ENCODE peak calls at places on chromosomes 6 and 20, in seven cellular contexts. One of them, this sample, is unnamed. For H3K36me3 and H3K4me1, the result is how much of the 10 kb centered on the place peaks cover.

GRCh38 chr20:63071541-63072181 is 64.9 kb upstream of the BHLHE23 start:
- DNase-seq in OCI-LY7: no peak
- DNase-seq in left lung: peak
- DNase-seq in heart left ventricle: peak
- DNase-seq in uterus: no peak
- DNase-seq in mucosa of descending colon: no peak
- DNase-seq in Peyer's patch: peak
- DNase-seq in this sample: no peak

GRCh38 chr20:47459344-47460073 is 42.2 kb upstream of the NCOA3 start:
- DNase-seq in OCI-LY7: no peak
- DNase-seq in left lung: no peak
- DNase-seq in heart left ventricle: no peak
- DNase-seq in uterus: no peak
- DNase-seq in mucosa of descending colon: no peak
- DNase-seq in Peyer's patch: no peak
- DNase-seq in this sample: no peak

GRCh38 chr20:48411265-48411664 is 416.5 kb downstream of the PREX1 start:
- DNase-seq in OCI-LY7: no peak
- DNase-seq in left lung: no peak
- DNase-seq in heart left ventricle: no peak
- DNase-seq in uterus: peak
- DNase-seq in mucosa of descending colon: no peak
- DNase-seq in Peyer's patch: no peak
- DNase-seq in this sample: no peak

GRCh38 chr6:7640607-7641577 is 50.9 kb downstream of the SNRNP48 start:
- DNase-seq in OCI-LY7: no peak
- DNase-seq in left lung: no peak
- DNase-seq in heart left ventricle: no peak
- DNase-seq in uterus: no peak
- DNase-seq in mucosa of descending colon: no peak
- DNase-seq in Peyer's patch: no peak
- DNase-seq in this sample: no peak

GRCh38 chr6:156655267-156655918 is 121.8 kb upstream of the ARID1B start:
- DNase-seq in OCI-LY7: no peak
- DNase-seq in left lung: no peak
- DNase-seq in heart left ventricle: no peak
- DNase-seq in uterus: no peak
- DNase-seq in mucosa of descending colon: no peak
- DNase-seq in Peyer's patch: no peak
- DNase-seq in this sample: no peak

GRCh38 chr6:70884074-70884983 is 72.5 kb downstream of the B3GAT2 start:
- DNase-seq in OCI-LY7: peak
- DNase-seq in left lung: peak
- DNase-seq in heart left ventricle: peak
- DNase-seq in uterus: peak
- DNase-seq in mucosa of descending colon: peak
- DNase-seq in Peyer's patch: peak
- DNase-seq in this sample: peak

GRCh38 chr20:58670097-58670496 is 19.0 kb downstream of the STX16 start:
- DNase-seq in OCI-LY7: no peak
- DNase-seq in left lung: no peak
- DNase-seq in heart left ventricle: no peak
- DNase-seq in uterus: no peak
- DNase-seq in mucosa of descending colon: no peak
- DNase-seq in Peyer's patch: no peak
- DNase-seq in this sample: no peak

GRCh38 chr6:156589281-156589680 is 187.9 kb upstream of the ARID1B start:
- DNase-seq in OCI-LY7: no peak
- DNase-seq in left lung: no peak
- DNase-seq in heart left ventricle: no peak
- DNase-seq in uterus: no peak
- DNase-seq in mucosa of descending colon: no peak
- DNase-seq in Peyer's patch: no peak
- DNase-seq in this sample: no peak

GRCh38 chr6:129733290-129733689 is 23.3 kb upstream of the ARHGAP18 start:
- DNase-seq in OCI-LY7: peak
- DNase-seq in left lung: no peak
- DNase-seq in heart left ventricle: no peak
- DNase-seq in uterus: no peak
- DNase-seq in mucosa of descending colon: no peak
- DNase-seq in Peyer's patch: no peak
- DNase-seq in this sample: no peak

GRCh38 chr6:122372647-122373046 is 26.8 kb upstream of the HSF2 start:
- DNase-seq in OCI-LY7: no peak
- DNase-seq in left lung: no peak
- DNase-seq in heart left ventricle: no peak
- DNase-seq in uterus: no peak
- DNase-seq in mucosa of descending colon: no peak
- DNase-seq in Peyer's patch: no peak
- DNase-seq in this sample: no peak

GRCh38 chr6:168951224-168951616 is 302.4 kb downstream of the THBS2 start:
- DNase-seq in OCI-LY7: no peak
- DNase-seq in left lung: no peak
- DNase-seq in heart left ventricle: no peak
- DNase-seq in uterus: no peak
- DNase-seq in mucosa of descending colon: no peak
- DNase-seq in Peyer's patch: no peak
- DNase-seq in this sample: no peak

GRCh38 chr6:96923871-96924493 is 546 bp upstream of the KLHL32 start:
- DNase-seq in OCI-LY7: no peak
- DNase-seq in left lung: no peak
- DNase-seq in heart left ventricle: no peak
- DNase-seq in uterus: no peak
- DNase-seq in mucosa of descending colon: no peak
- DNase-seq in Peyer's patch: no peak
- DNase-seq in this sample: no peak

GRCh38 chr6:7540595-7540994 is 876 bp upstream of the DSP start:
- DNase-seq in OCI-LY7: no peak
- DNase-seq in left lung: no peak
- DNase-seq in heart left ventricle: peak
- DNase-seq in uterus: no peak
- DNase-seq in mucosa of descending colon: peak
- DNase-seq in Peyer's patch: no peak
- DNase-seq in this sample: no peak

GRCh38 chr20:25280051-25280573 is 32.2 kb downstream of the PYGB start:
- DNase-seq in OCI-LY7: peak
- DNase-seq in left lung: peak
- DNase-seq in heart left ventricle: peak
- DNase-seq in uterus: peak
- DNase-seq in mucosa of descending colon: peak
- DNase-seq in Peyer's patch: peak
- DNase-seq in this sample: peak

DNA sequence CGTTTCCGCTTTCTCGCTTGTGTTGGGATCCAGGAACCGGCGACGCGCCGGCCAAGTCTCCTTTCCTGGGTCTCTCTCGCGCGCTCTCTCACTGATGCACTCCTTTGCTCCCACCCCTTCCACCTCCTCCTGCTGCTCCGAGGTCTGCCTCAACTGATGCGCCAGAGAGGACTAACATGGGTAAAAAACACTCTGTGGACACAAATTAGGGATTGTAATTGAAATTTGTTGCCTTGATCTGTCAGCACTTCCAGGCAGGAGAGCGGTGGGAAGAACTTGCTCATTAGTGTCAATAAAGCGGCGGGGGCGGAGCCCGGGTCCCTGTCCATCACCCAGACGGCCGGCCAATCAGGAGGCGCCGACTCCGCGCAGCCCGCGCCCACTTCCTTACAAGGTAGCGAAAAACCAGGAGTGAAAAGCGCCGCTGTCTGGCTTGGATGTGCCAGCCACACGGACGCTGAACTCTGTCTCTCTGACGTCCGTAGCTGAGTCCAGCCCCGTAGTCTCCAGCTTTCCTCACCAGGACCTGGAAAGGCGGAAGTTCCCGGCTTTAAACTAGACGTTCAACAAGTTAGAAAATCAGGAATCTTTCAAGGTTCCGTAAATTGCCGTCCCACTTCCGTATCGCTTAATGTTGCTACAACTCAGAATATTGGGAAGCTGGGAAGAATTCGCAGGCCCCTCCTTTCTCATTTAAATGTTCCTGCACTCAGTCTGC is at the start of gene TBX18:
- DNase-seq in OCI-LY7: no peak
- DNase-seq in left lung: peak
- DNase-seq in heart left ventricle: peak
- DNase-seq in uterus: peak
- DNase-seq in mucosa of descending colon: peak
- DNase-seq in Peyer's patch: peak
- DNase-seq in this sample: peak
- TF ChIP-seq CTCF in OCI-LY7: no peak
- TF ChIP-seq CTCF in left lung: no peak
- TF ChIP-seq CTCF in heart left ventricle: no peak
- TF ChIP-seq CTCF in uterus: no peak
- TF ChIP-seq CTCF in mucosa of descending colon: no peak
- TF ChIP-seq CTCF in Peyer's patch: no peak
- TF ChIP-seq CTCF in this sample: no peak

GRCh38 chr6:4057036-4057435 is 21.9 kb downstream of the FAM217A start:
- DNase-seq in OCI-LY7: no peak
- DNase-seq in left lung: no peak
- DNase-seq in heart left ventricle: no peak
- DNase-seq in uterus: no peak
- DNase-seq in mucosa of descending colon: no peak
- DNase-seq in Peyer's patch: no peak
- DNase-seq in this sample: no peak

GRCh38 chr6:4059115-4059777 is 19.7 kb downstream of the FAM217A start:
- DNase-seq in OCI-LY7: no peak
- DNase-seq in left lung: no peak
- DNase-seq in heart left ventricle: no peak
- DNase-seq in uterus: no peak
- DNase-seq in mucosa of descending colon: no peak
- DNase-seq in Peyer's patch: peak
- DNase-seq in this sample: no peak

GRCh38 chr6:4055420-4056041 is 23.4 kb downstream of the FAM217A start:
- DNase-seq in OCI-LY7: peak
- DNase-seq in left lung: no peak
- DNase-seq in heart left ventricle: no peak
- DNase-seq in uterus: no peak
- DNase-seq in mucosa of descending colon: no peak
- DNase-seq in Peyer's patch: peak
- DNase-seq in this sample: peak
- H3K36me3 ChIP-seq in OCI-LY7: half or more
- H3K36me3 ChIP-seq in left lung: under half
- H3K36me3 ChIP-seq in heart left ventricle: under half
- H3K36me3 ChIP-seq in uterus: under half
- H3K36me3 ChIP-seq in mucosa of descending colon: under half
- H3K36me3 ChIP-seq in Peyer's patch: under half
- H3K36me3 ChIP-seq in this sample: half or more

GRCh38 chr6:33744001-33744848 is 2.5 kb downstream of the IP6K3 start:
- DNase-seq in OCI-LY7: peak
- DNase-seq in left lung: peak
- DNase-seq in heart left ventricle: peak
- DNase-seq in uterus: peak
- DNase-seq in mucosa of descending colon: peak
- DNase-seq in Peyer's patch: peak
- DNase-seq in this sample: peak

GRCh38 chr6:33745558-33745957 is 1.1 kb downstream of the IP6K3 start:
- DNase-seq in OCI-LY7: no peak
- DNase-seq in left lung: no peak
- DNase-seq in heart left ventricle: no peak
- DNase-seq in uterus: no peak
- DNase-seq in mucosa of descending colon: no peak
- DNase-seq in Peyer's patch: no peak
- DNase-seq in this sample: no peak

GRCh38 chr6:33746651-33747100 is at the start of gene IP6K3:
- DNase-seq in OCI-LY7: no peak
- DNase-seq in left lung: no peak
- DNase-seq in heart left ventricle: peak
- DNase-seq in uterus: peak
- DNase-seq in mucosa of descending colon: no peak
- DNase-seq in Peyer's patch: no peak
- DNase-seq in this sample: no peak

GRCh38 chr6:33746036-33746600 is 587 bp downstream of the IP6K3 start:
- DNase-seq in OCI-LY7: no peak
- DNase-seq in left lung: no peak
- DNase-seq in heart left ventricle: peak
- DNase-seq in uterus: peak
- DNase-seq in mucosa of descending colon: no peak
- DNase-seq in Peyer's patch: no peak
- DNase-seq in this sample: no peak

DNA sequence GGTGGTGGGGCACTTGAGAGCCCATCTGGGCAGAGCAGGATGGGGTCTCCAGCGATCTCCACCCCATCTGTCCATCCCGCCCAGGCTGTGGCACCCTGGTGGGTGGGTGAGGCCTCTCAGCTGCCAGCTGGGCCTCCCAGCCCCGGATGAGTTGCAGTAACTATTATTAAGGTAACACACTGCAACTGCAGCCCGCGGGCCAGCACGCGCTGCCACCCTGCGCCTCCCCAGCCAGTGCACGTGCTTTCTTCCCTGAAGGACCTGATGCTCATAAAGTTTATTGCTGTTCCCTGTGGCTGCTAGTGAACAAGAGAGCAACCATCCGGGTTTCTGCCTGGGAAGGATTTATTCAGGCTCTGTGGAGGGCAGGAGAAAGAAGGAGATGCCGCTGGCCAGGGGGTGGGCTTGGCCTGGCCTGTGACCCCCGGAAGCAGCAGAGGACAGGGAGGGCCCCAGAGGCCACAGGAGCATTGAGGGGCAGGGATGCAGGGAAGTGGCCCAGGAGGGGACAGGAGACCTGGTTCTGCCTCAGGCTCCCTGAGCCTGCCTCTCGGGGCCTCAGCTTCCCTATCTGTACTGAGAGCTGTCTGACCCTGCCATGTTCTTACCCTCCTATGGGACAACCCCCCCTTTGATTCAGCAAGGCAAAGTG is 1.7 kb downstream of the IP6K3 start:
- DNase-seq in OCI-LY7: no peak
- DNase-seq in left lung: no peak
- DNase-seq in heart left ventricle: no peak
- DNase-seq in uterus: peak
- DNase-seq in mucosa of descending colon: peak
- DNase-seq in Peyer's patch: peak
- DNase-seq in this sample: no peak
- H3K4me1 ChIP-seq in OCI-LY7: under half
- H3K4me1 ChIP-seq in left lung: under half
- H3K4me1 ChIP-seq in heart left ventricle: under half
- H3K4me1 ChIP-seq in uterus: under half
- H3K4me1 ChIP-seq in mucosa of descending colon: under half
- H3K4me1 ChIP-seq in Peyer's patch: under half
- H3K4me1 ChIP-seq in this sample: under half

DNA sequence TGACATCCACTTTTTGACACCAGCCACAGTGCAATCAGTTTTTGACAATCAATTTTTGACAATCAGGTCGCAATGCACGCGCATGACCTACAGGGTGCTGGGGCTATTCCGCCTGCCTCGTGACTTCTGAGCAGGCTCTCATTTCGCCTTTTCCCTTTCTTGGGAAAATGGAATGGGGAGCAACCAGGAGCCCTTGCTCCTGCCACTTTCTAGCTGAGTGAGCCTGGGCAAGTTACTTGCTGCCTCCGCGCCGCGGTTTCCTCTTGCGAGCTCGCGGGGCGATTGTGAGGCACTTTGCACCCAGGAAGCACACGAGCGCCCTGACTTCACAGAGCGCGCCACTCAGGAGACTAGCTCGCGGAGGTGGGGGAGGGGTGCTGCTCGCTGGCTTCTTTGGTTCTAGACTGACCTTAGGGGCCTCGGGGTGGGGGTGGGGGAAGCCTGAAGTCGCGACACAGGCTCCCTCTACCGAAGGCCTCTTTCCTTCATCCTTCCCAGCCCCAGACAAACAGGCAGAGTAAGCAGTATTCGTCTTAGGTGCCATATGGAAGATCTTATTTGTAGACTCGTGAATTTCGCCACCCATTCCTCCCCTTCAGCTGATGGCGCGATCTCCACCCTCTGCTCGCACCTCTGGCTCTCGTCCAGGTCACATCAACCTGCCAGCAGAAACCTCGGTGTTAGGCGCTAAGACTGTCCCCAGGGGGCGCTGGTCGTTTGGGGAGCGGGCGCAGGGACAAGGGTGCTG is 4.6 kb downstream of the TP53TG5 start:
- DNase-seq in OCI-LY7: peak
- DNase-seq in left lung: peak
- DNase-seq in heart left ventricle: peak
- DNase-seq in uterus: peak
- DNase-seq in mucosa of descending colon: peak
- DNase-seq in Peyer's patch: peak
- DNase-seq in this sample: peak
- TF ChIP-seq CTCF in OCI-LY7: peak
- TF ChIP-seq CTCF in left lung: peak
- TF ChIP-seq CTCF in heart left ventricle: peak
- TF ChIP-seq CTCF in uterus: peak
- TF ChIP-seq CTCF in mucosa of descending colon: peak
- TF ChIP-seq CTCF in Peyer's patch: peak
- TF ChIP-seq CTCF in this sample: peak

This sample was measured in adrenal gland.